ENCODE peak calls at places on chromosome 12, in four cellular contexts. I, B, E and P are unnamed samples.

GRCh38 chr12:98939350-98939749 is 294.3 kb downstream of the APAF1 start:
- DNase-seq in I (no peak), B (peak; percentile 6), E (no peak), P (peak; percentile 36)

GRCh38 chr12:3127832-3128231 is 50.7 kb downstream of the TSPAN9 start:
- DNase-seq in I (no peak), B (no peak), E (no peak), P (no peak)

GRCh38 chr12:54420766-54421144 is 1.7 kb upstream of the ITGA5 start:
- DNase-seq in I (no peak), B (no peak), E (peak; percentile 40), P (no peak)

GRCh38 chr12:128190614-128191013 is 76.4 kb upstream of the TMEM132C start:
- DNase-seq in I (peak; percentile 55), B (peak; percentile 6), E (no peak), P (peak; percentile 11)

GRCh38 chr12:91335724-91336123 is 153.1 kb upstream of the DCN start:
- DNase-seq in I (no peak), B (no peak), E (no peak), P (no peak)

GRCh38 chr12:20142295-20142694 is 226.0 kb upstream of the PDE3A start:
- DNase-seq in I (no peak), B (no peak), E (no peak), P (no peak)

GRCh38 chr12:58678753-58679152 is 241.6 kb downstream of the LRIG3 start:
- DNase-seq in I (no peak), B (no peak), E (no peak), P (no peak)

GRCh38 chr12:108696111-108696995 is 35.0 kb downstream of the CORO1C start:
- DNase-seq in I (no peak), B (no peak), E (peak; percentile 69), P (no peak)

GRCh38 chr12:129067482-129067881 is 214.2 kb downstream of the GLT1D1 start:
- DNase-seq in I (no peak), B (no peak), E (no peak), P (no peak)